ENCODE peak calls at places on chromosomes 7 and 10, in ten cellular contexts. One of them, this sample, is unnamed.

GRCh38 chr10:119282446-119282845 is 75.1 kb downstream of the GRK5 start:
- DNase-seq in B cell: no peak
- DNase-seq in fibroblast of the aortic adventitia: no peak
- DNase-seq in uterus: no peak
- DNase-seq in HFFc6: no peak
- DNase-seq in GM20000: no peak
- DNase-seq in GM13977: no peak
- DNase-seq in A673: no peak
- DNase-seq in HCT116: no peak
- DNase-seq in MM.1S: no peak
- DNase-seq in this sample: no peak

GRCh38 chr10:48251525-48252353 is 22.8 kb downstream of the FRMPD2 start:
- DNase-seq in B cell: no peak
- DNase-seq in fibroblast of the aortic adventitia: no peak
- DNase-seq in uterus: no peak
- DNase-seq in HFFc6: no peak
- DNase-seq in GM20000: no peak
- DNase-seq in GM13977: no peak
- DNase-seq in A673: no peak
- DNase-seq in HCT116: no peak
- DNase-seq in MM.1S: no peak
- DNase-seq in this sample: peak

GRCh38 chr7:98870071-98870651 is 347 bp upstream of the TMEM130 start:
- DNase-seq in B cell: peak
- DNase-seq in fibroblast of the aortic adventitia: peak
- DNase-seq in uterus: peak
- DNase-seq in HFFc6: peak
- DNase-seq in GM20000: peak
- DNase-seq in GM13977: peak
- DNase-seq in A673: peak
- DNase-seq in HCT116: no peak
- DNase-seq in MM.1S: peak
- DNase-seq in this sample: no peak

GRCh38 chr10:11875499-11876281 is 52.5 kb downstream of the PROSER2 start:
- DNase-seq in B cell: no peak
- DNase-seq in fibroblast of the aortic adventitia: peak
- DNase-seq in uterus: peak
- DNase-seq in HFFc6: peak
- DNase-seq in GM20000: no peak
- DNase-seq in GM13977: no peak
- DNase-seq in A673: peak
- DNase-seq in HCT116: peak
- DNase-seq in MM.1S: no peak
- DNase-seq in this sample: peak

GRCh38 chr7:76343294-76343930 is 15.4 kb downstream of the YWHAG start:
- DNase-seq in B cell: no peak
- DNase-seq in fibroblast of the aortic adventitia: no peak
- DNase-seq in uterus: no peak
- DNase-seq in HFFc6: no peak
- DNase-seq in GM20000: no peak
- DNase-seq in GM13977: no peak
- DNase-seq in A673: no peak
- DNase-seq in HCT116: no peak
- DNase-seq in MM.1S: no peak
- DNase-seq in this sample: no peak

GRCh38 chr7:133853706-133854276 is 273.3 kb upstream of the LRGUK start:
- DNase-seq in B cell: peak
- DNase-seq in fibroblast of the aortic adventitia: peak
- DNase-seq in uterus: no peak
- DNase-seq in HFFc6: peak
- DNase-seq in GM20000: peak
- DNase-seq in GM13977: no peak
- DNase-seq in A673: peak
- DNase-seq in HCT116: peak
- DNase-seq in MM.1S: peak
- DNase-seq in this sample: peak

GRCh38 chr7:155300641-155301452 is 3.2 kb downstream of the INSIG1 start:
- DNase-seq in B cell: no peak
- DNase-seq in fibroblast of the aortic adventitia: no peak
- DNase-seq in uterus: no peak
- DNase-seq in HFFc6: no peak
- DNase-seq in GM20000: no peak
- DNase-seq in GM13977: no peak
- DNase-seq in A673: no peak
- DNase-seq in HCT116: no peak
- DNase-seq in MM.1S: no peak
- DNase-seq in this sample: no peak

GRCh38 chr10:58755688-58756087 is 243.0 kb downstream of the BICC1 start:
- DNase-seq in B cell: no peak
- DNase-seq in fibroblast of the aortic adventitia: peak
- DNase-seq in uterus: peak
- DNase-seq in HFFc6: peak
- DNase-seq in GM20000: no peak
- DNase-seq in GM13977: no peak
- DNase-seq in A673: no peak
- DNase-seq in HCT116: no peak
- DNase-seq in MM.1S: peak
- DNase-seq in this sample: no peak

GRCh38 chr10:66049335-66049734 is 876.5 kb upstream of the LRRTM3 start:
- DNase-seq in B cell: no peak
- DNase-seq in fibroblast of the aortic adventitia: no peak
- DNase-seq in uterus: no peak
- DNase-seq in HFFc6: no peak
- DNase-seq in GM20000: no peak
- DNase-seq in GM13977: no peak
- DNase-seq in A673: no peak
- DNase-seq in HCT116: no peak
- DNase-seq in MM.1S: no peak
- DNase-seq in this sample: no peak

GRCh38 chr10:66045859-66046258 is 880.0 kb upstream of the LRRTM3 start:
- DNase-seq in B cell: no peak
- DNase-seq in fibroblast of the aortic adventitia: no peak
- DNase-seq in uterus: no peak
- DNase-seq in HFFc6: no peak
- DNase-seq in GM20000: no peak
- DNase-seq in GM13977: no peak
- DNase-seq in A673: no peak
- DNase-seq in HCT116: no peak
- DNase-seq in MM.1S: no peak
- DNase-seq in this sample: no peak
- TF ChIP-seq CTCF in B cell: no peak
- TF ChIP-seq CTCF in fibroblast of the aortic adventitia: no peak
- TF ChIP-seq CTCF in uterus: no peak
- TF ChIP-seq CTCF in HFFc6: no peak
- TF ChIP-seq CTCF in GM20000: no peak
- TF ChIP-seq CTCF in GM13977: no peak
- TF ChIP-seq CTCF in A673: no peak
- TF ChIP-seq CTCF in HCT116: no peak
- TF ChIP-seq CTCF in MM.1S: no peak
- TF ChIP-seq CTCF in this sample: no peak

GRCh38 chr7:66847879-66848810 is 72.9 kb upstream of the TMEM248 start:
- DNase-seq in B cell: no peak
- DNase-seq in fibroblast of the aortic adventitia: peak
- DNase-seq in uterus: no peak
- DNase-seq in HFFc6: peak
- DNase-seq in GM20000: no peak
- DNase-seq in GM13977: no peak
- DNase-seq in A673: peak
- DNase-seq in HCT116: no peak
- DNase-seq in MM.1S: no peak
- DNase-seq in this sample: no peak

GRCh38 chr7:66841898-66842297 is 79.1 kb upstream of the TMEM248 start:
- DNase-seq in B cell: no peak
- DNase-seq in fibroblast of the aortic adventitia: no peak
- DNase-seq in uterus: no peak
- DNase-seq in HFFc6: no peak
- DNase-seq in GM20000: no peak
- DNase-seq in GM13977: no peak
- DNase-seq in A673: no peak
- DNase-seq in HCT116: no peak
- DNase-seq in MM.1S: no peak
- DNase-seq in this sample: no peak

GRCh38 chr7:66840316-66840715 is 80.7 kb upstream of the TMEM248 start:
- DNase-seq in B cell: no peak
- DNase-seq in fibroblast of the aortic adventitia: no peak
- DNase-seq in uterus: no peak
- DNase-seq in HFFc6: no peak
- DNase-seq in GM20000: no peak
- DNase-seq in GM13977: no peak
- DNase-seq in A673: no peak
- DNase-seq in HCT116: no peak
- DNase-seq in MM.1S: no peak
- DNase-seq in this sample: no peak

GRCh38 chr7:66845382-66846095 is 75.5 kb upstream of the TMEM248 start:
- DNase-seq in B cell: no peak
- DNase-seq in fibroblast of the aortic adventitia: no peak
- DNase-seq in uterus: no peak
- DNase-seq in HFFc6: no peak
- DNase-seq in GM20000: no peak
- DNase-seq in GM13977: no peak
- DNase-seq in A673: no peak
- DNase-seq in HCT116: no peak
- DNase-seq in MM.1S: no peak
- DNase-seq in this sample: peak

DNA sequence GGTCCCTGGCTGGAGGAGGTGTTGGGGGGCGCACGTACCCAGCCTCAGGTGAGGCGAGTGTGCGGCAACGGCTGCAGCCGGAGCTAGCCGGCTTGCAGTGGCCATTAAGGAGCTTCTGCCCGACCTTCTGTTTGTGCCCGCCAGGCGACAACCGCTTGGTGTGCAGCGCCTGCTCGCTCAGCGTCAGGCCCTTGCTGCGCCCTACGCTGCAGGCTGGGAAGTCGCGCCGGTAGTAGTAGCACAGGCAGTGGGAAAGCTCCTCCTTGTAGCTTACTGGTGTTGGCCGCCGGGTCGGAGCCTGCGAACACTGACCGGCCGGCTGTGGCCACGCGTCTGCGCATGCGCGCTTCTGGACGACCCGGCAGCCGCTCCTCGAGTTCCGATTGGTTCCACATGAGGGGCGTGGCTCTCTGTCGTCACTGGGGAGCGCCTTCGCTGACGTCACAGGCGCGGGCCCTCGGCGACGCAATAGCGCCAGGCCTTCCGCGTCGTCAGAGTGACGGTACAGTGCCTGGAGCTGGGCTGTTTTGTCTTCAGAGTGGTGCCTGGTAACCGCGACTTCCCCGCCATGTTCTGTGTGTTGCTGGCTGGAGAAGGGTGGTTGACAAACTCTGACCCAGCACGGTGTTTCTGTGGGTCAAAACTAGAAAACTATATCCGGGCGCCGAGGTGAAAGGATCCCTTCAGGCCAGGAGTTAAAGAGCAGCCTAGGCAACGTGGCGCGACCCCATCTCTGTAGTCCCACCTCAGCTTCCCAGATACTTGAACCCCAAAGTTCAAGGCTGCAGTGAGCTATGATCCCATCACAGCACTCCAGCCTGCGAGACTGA is 76.3 kb upstream of the TMEM248 start:
- DNase-seq in B cell: peak
- DNase-seq in fibroblast of the aortic adventitia: peak
- DNase-seq in uterus: peak
- DNase-seq in HFFc6: peak
- DNase-seq in GM20000: peak
- DNase-seq in GM13977: peak
- DNase-seq in A673: peak
- DNase-seq in HCT116: peak
- DNase-seq in MM.1S: peak
- DNase-seq in this sample: peak
- TF ChIP-seq CTCF in B cell: peak
- TF ChIP-seq CTCF in fibroblast of the aortic adventitia: peak
- TF ChIP-seq CTCF in uterus: peak
- TF ChIP-seq CTCF in HFFc6: peak
- TF ChIP-seq CTCF in GM20000: no peak
- TF ChIP-seq CTCF in GM13977: no peak
- TF ChIP-seq CTCF in A673: peak
- TF ChIP-seq CTCF in HCT116: no peak
- TF ChIP-seq CTCF in MM.1S: peak
- TF ChIP-seq CTCF in this sample: peak

DNA sequence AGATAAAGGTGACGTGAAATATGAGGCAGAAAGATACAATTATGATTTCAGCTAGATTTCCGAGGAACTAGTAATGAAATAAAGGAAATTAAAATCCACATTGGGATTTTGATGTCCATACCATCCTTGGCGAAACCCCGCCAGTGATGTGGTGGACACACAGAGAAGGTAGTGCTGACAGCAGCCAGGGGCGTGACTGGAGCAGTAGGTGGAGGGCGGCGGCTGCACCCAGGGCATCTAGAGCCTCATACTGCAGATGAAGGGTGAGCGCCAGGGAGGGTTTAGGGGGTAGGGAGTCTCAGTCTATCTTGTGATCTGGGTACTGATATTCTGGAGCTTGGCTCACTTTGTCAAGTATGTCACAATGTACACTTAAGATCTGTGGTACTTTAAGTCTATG is 855.5 kb upstream of the POM121L12 start:
- DNase-seq in B cell: no peak
- DNase-seq in fibroblast of the aortic adventitia: no peak
- DNase-seq in uterus: no peak
- DNase-seq in HFFc6: no peak
- DNase-seq in GM20000: no peak
- DNase-seq in GM13977: no peak
- DNase-seq in A673: no peak
- DNase-seq in HCT116: no peak
- DNase-seq in MM.1S: no peak
- DNase-seq in this sample: no peak
- TF ChIP-seq CTCF in B cell: no peak
- TF ChIP-seq CTCF in fibroblast of the aortic adventitia: no peak
- TF ChIP-seq CTCF in uterus: no peak
- TF ChIP-seq CTCF in HFFc6: no peak
- TF ChIP-seq CTCF in GM20000: no peak
- TF ChIP-seq CTCF in GM13977: no peak
- TF ChIP-seq CTCF in A673: no peak
- TF ChIP-seq CTCF in HCT116: no peak
- TF ChIP-seq CTCF in MM.1S: no peak
- TF ChIP-seq CTCF in this sample: no peak

GRCh38 chr10:73815719-73816030 is 4.3 kb upstream of the NDST2 start:
- DNase-seq in B cell: no peak
- DNase-seq in fibroblast of the aortic adventitia: no peak
- DNase-seq in uterus: no peak
- DNase-seq in HFFc6: no peak
- DNase-seq in GM20000: no peak
- DNase-seq in GM13977: no peak
- DNase-seq in A673: no peak
- DNase-seq in HCT116: no peak
- DNase-seq in MM.1S: no peak
- DNase-seq in this sample: no peak

GRCh38 chr10:73816917-73817729 is 5.7 kb upstream of the NDST2 start:
- DNase-seq in B cell: no peak
- DNase-seq in fibroblast of the aortic adventitia: peak
- DNase-seq in uterus: no peak
- DNase-seq in HFFc6: no peak
- DNase-seq in GM20000: no peak
- DNase-seq in GM13977: no peak
- DNase-seq in A673: no peak
- DNase-seq in HCT116: no peak
- DNase-seq in MM.1S: no peak
- DNase-seq in this sample: no peak

GRCh38 chr10:73813333-73813732 is 1.9 kb upstream of the NDST2 start:
- DNase-seq in B cell: no peak
- DNase-seq in fibroblast of the aortic adventitia: no peak
- DNase-seq in uterus: no peak
- DNase-seq in HFFc6: no peak
- DNase-seq in GM20000: no peak
- DNase-seq in GM13977: no peak
- DNase-seq in A673: no peak
- DNase-seq in HCT116: no peak
- DNase-seq in MM.1S: no peak
- DNase-seq in this sample: no peak

GRCh38 chr10:73814276-73814895 is 3.0 kb upstream of the NDST2 start:
- DNase-seq in B cell: no peak
- DNase-seq in fibroblast of the aortic adventitia: no peak
- DNase-seq in uterus: no peak
- DNase-seq in HFFc6: no peak
- DNase-seq in GM20000: no peak
- DNase-seq in GM13977: no peak
- DNase-seq in A673: no peak
- DNase-seq in HCT116: no peak
- DNase-seq in MM.1S: no peak
- DNase-seq in this sample: no peak

DNA sequence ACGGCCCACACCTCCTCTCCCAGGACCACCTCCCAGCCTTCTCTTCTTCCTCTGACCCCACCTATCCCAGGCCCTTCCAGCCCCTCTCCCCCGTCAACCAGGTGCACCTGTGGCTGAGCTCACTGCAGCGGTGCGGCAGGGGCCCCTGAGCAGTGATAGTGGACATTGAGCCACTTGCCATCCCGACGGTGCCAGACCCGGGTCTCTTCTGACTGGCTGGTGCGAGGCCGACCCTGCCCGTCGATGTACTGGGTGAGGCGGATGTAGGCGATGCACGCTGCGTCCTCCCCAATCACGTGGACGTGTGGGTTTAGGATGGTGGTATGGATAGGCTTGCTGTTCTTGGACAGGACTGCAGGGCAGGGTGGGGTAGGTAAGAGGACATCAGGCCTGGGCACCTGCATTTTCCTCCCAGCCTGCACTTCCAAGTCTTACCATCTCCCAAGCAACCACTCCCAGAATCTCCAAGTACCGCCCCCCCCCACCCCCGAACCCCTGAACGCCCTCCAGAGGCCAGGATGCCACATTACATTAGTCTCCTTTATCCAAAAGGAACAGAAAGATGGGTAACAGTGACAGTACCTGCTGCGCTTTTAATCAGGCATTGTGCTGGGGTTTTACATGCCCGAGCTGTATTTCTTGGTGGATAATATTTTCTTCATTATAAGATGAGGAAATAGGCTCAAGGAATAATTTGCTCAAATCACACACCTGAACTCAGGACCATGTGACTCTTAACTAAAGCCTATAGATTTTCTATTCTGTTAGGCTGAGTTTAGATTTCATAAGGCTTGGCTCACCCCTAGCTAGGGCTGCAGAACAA is 3.7 kb upstream of the NDST2 start:
- DNase-seq in B cell: no peak
- DNase-seq in fibroblast of the aortic adventitia: no peak
- DNase-seq in uterus: no peak
- DNase-seq in HFFc6: no peak
- DNase-seq in GM20000: peak
- DNase-seq in GM13977: peak
- DNase-seq in A673: peak
- DNase-seq in HCT116: peak
- DNase-seq in MM.1S: no peak
- DNase-seq in this sample: no peak
- TF ChIP-seq CTCF in B cell: peak
- TF ChIP-seq CTCF in fibroblast of the aortic adventitia: peak
- TF ChIP-seq CTCF in uterus: no peak
- TF ChIP-seq CTCF in HFFc6: peak
- TF ChIP-seq CTCF in GM20000: no peak
- TF ChIP-seq CTCF in GM13977: peak
- TF ChIP-seq CTCF in A673: peak
- TF ChIP-seq CTCF in HCT116: peak
- TF ChIP-seq CTCF in MM.1S: no peak
- TF ChIP-seq CTCF in this sample: peak